ENCODE peak calls at places on chromosomes 13 and 19, in five cellular contexts. T is NCI-H510A treated with DMSO at 0.1 percent for 48 hours; V is brain microvascular endothelial cell; R is stimulated activated CD4-positive, alpha-beta T cell treated with anti-CD3 and anti-CD28 coated beads, Interleukin-15, amount 100 ng/mL, for 24 hours; H is BE2C. B is an unnamed sample.

GRCh38 chr19:32677657-32678056 is 2.0 kb downstream of the RGS9BP start:
- DNase-seq in V (no peak), H (no peak), T (no peak), R (no peak), B (no peak)

GRCh38 chr13:71591380-71591779 is 275.6 kb downstream of the DACH1 start:
- DNase-seq in H (no peak), R (no peak), V (no peak), T (no peak), B (no peak)

GRCh38 chr19:51093510-51094345 is 11.0 kb upstream of the KLK14 start:
- DNase-seq in R (no peak), H (no peak), V (no peak), T (no peak), B (no peak)

GRCh38 chr13:81957121-81957520 is 1616.2 kb upstream of the SPRY2 start:
- DNase-seq in T (no peak), V (no peak), H (no peak), R (no peak), B (no peak)

GRCh38 chr13:40318366-40318765 is 348.1 kb downstream of the FOXO1 start:
- DNase-seq in R (no peak), H (peak), T (no peak), V (no peak), B (peak)

GRCh38 chr19:16216744-16217670 is 19.3 kb downstream of the AP1M1 start:
- DNase-seq in H (no peak), R (no peak), V (no peak), T (peak), B (no peak)

GRCh38 chr13:101618440-101619187 is 166.1 kb downstream of the ITGBL1 start:
- DNase-seq in V (no peak), H (no peak), R (peak), T (no peak), B (no peak)

GRCh38 chr19:49887037-49887652 is 9.5 kb downstream of the IL4I1 start:
- DNase-seq in R (no peak), T (peak), V (no peak), H (no peak), B (peak)

GRCh38 chr13:84867246-84867645 is 932.0 kb downstream of the SLITRK6 start:
- DNase-seq in V (no peak), R (no peak), H (no peak), T (no peak), B (no peak)

GRCh38 chr19:5913739-5914357 is at the start of gene CAPS:
- DNase-seq in R (no peak), V (no peak), H (peak), T (no peak), B (no peak)